ENCODE peak calls at places on chromosomes 11 and 22, in four cellular contexts. C is endothelial cell of umbilical vein, J is NB4, X is NCI-H1092 treated with DMSO at 0.1 percent for 48 hours. M is an unnamed sample.

GRCh38 chr11:78698612-78699011 is 123.9 kb upstream of the NARS2 start:
- DNase-seq in C (no peak), J (no peak), X (no peak), M (no peak)

GRCh38 chr22:48925450-48925849 is 902.2 kb downstream of the BRD1 start:
- DNase-seq in C (no peak), J (no peak), X (no peak), M (no peak)

GRCh38 chr22:44879301-44879680 is 126.9 kb downstream of the ARHGAP8 start:
- DNase-seq in C (no peak), J (no peak), X (no peak), M (no peak)

GRCh38 chr22:35023692-35024363 is 42.1 kb upstream of the ISX start:
- DNase-seq in C (no peak), J (peak; percentile 70), X (peak; percentile 46), M (no peak)

GRCh38 chr11:111912535-111912934 is at the start of gene HSPB2:
- DNase-seq in C (no peak), J (no peak), X (no peak), M (no peak)

GRCh38 chr22:17980638-17981051 is 43.7 kb downstream of the MICAL3 start:
- DNase-seq in C (peak; percentile 58), J (peak; percentile 75), X (no peak), M (no peak)

GRCh38 chr11:128802358-128802981 is 64.6 kb downstream of the KCNJ1 start:
- DNase-seq in C (peak; percentile 36), J (no peak), X (peak; percentile 35), M (no peak)

GRCh38 chr22:44442186-44442465 is 55.9 kb downstream of the RTL6 start:
- DNase-seq in C (no peak), J (no peak), X (no peak), M (no peak)

GRCh38 chr11:12157241-12157661 is 46.9 kb downstream of the MICAL2 start:
- DNase-seq in C (peak; percentile 29), J (peak; percentile 76), X (no peak), M (no peak)

GRCh38 chr22:46076651-46077339 is 73.5 kb upstream of the PPARA start:
- DNase-seq in C (no peak), J (no peak), X (no peak), M (no peak)

GRCh38 chr11:116386118-116386699 is 386.6 kb downstream of the BUD13 start:
- DNase-seq in C (no peak), J (no peak), X (no peak), M (no peak)

GRCh38 chr11:2508793-2509192 is 64.0 kb downstream of the KCNQ1 start:
- DNase-seq in C (no peak), J (no peak), X (no peak), M (no peak)

GRCh38 chr11:47466201-47466600 is 17.3 kb upstream of the RAPSN start:
- DNase-seq in C (peak; percentile 69), J (no peak), X (peak; percentile 71), M (no peak)

GRCh38 chr22:39468487-39469325 is 11.9 kb downstream of the MGAT3 start:
- DNase-seq in C (no peak), J (no peak), X (no peak), M (no peak)

M was measured in iPS DF 19.7.